ENCODE peak calls at places on chromosomes 1 and 21, in six cellular contexts. One of them, this sample, is unnamed.

GRCh38 chr1:24385160-24385939 is 28.2 kb downstream of the STPG1 start:
- DNase-seq in colonic mucosa: peak
- DNase-seq in GM23248: peak
- DNase-seq in MM.1S: peak
- DNase-seq in endodermal cell: peak
- DNase-seq in endothelial cell of umbilical vein: no peak
- DNase-seq in this sample: no peak

GRCh38 chr1:156852414-156852874 is 6.5 kb downstream of the INSRR start:
- DNase-seq in endothelial cell of umbilical vein: no peak
- DNase-seq in MM.1S: no peak
- DNase-seq in colonic mucosa: peak
- DNase-seq in endodermal cell: no peak
- DNase-seq in GM23248: peak
- DNase-seq in this sample: no peak

GRCh38 chr1:153548722-153549695 is at the start of gene S100A3:
- DNase-seq in MM.1S: no peak
- DNase-seq in endodermal cell: peak
- DNase-seq in GM23248: peak
- DNase-seq in endothelial cell of umbilical vein: peak
- DNase-seq in colonic mucosa: peak
- DNase-seq in this sample: no peak

GRCh38 chr1:225944951-225945350 is 3.9 kb upstream of the LEFTY2 start:
- DNase-seq in MM.1S: peak
- DNase-seq in GM23248: no peak
- DNase-seq in colonic mucosa: no peak
- DNase-seq in endothelial cell of umbilical vein: no peak
- DNase-seq in endodermal cell: no peak
- DNase-seq in this sample: no peak

GRCh38 chr1:236888903-236889302 is 93.8 kb downstream of the MTR start:
- DNase-seq in MM.1S: no peak
- DNase-seq in endothelial cell of umbilical vein: no peak
- DNase-seq in GM23248: no peak
- DNase-seq in endodermal cell: no peak
- DNase-seq in colonic mucosa: no peak
- DNase-seq in this sample: no peak

GRCh38 chr1:209367031-209367813 is 216.3 kb upstream of the CAMK1G start:
- DNase-seq in colonic mucosa: no peak
- DNase-seq in GM23248: peak
- DNase-seq in endothelial cell of umbilical vein: no peak
- DNase-seq in endodermal cell: no peak
- DNase-seq in MM.1S: no peak
- DNase-seq in this sample: no peak

GRCh38 chr1:14302025-14302424 is 296.5 kb upstream of the KAZN start:
- DNase-seq in MM.1S: no peak
- DNase-seq in endodermal cell: no peak
- DNase-seq in GM23248: no peak
- DNase-seq in colonic mucosa: no peak
- DNase-seq in endothelial cell of umbilical vein: no peak
- DNase-seq in this sample: no peak

GRCh38 chr1:6367381-6368007 is 26.1 kb downstream of the ACOT7 start:
- DNase-seq in colonic mucosa: no peak
- DNase-seq in endodermal cell: no peak
- DNase-seq in MM.1S: no peak
- DNase-seq in endothelial cell of umbilical vein: no peak
- DNase-seq in GM23248: peak
- DNase-seq in this sample: no peak

GRCh38 chr1:235270625-235271024 is 57.4 kb downstream of the ARID4B start:
- DNase-seq in endodermal cell: no peak
- DNase-seq in colonic mucosa: no peak
- DNase-seq in MM.1S: peak
- DNase-seq in GM23248: peak
- DNase-seq in endothelial cell of umbilical vein: no peak
- DNase-seq in this sample: peak

GRCh38 chr1:29975036-29975694 is 738.8 kb downstream of the PTPRU start:
- DNase-seq in colonic mucosa: no peak
- DNase-seq in GM23248: peak
- DNase-seq in MM.1S: no peak
- DNase-seq in endodermal cell: peak
- DNase-seq in endothelial cell of umbilical vein: peak
- DNase-seq in this sample: peak

GRCh38 chr1:233269656-233270055 is 25.9 kb downstream of the PCNX2 start:
- DNase-seq in GM23248: peak
- DNase-seq in endodermal cell: no peak
- DNase-seq in MM.1S: no peak
- DNase-seq in colonic mucosa: no peak
- DNase-seq in endothelial cell of umbilical vein: no peak
- DNase-seq in this sample: no peak

GRCh38 chr1:113013823-113014222 is 57.8 kb upstream of the SLC16A1 start:
- DNase-seq in MM.1S: no peak
- DNase-seq in endothelial cell of umbilical vein: no peak
- DNase-seq in endodermal cell: no peak
- DNase-seq in GM23248: no peak
- DNase-seq in colonic mucosa: no peak
- DNase-seq in this sample: no peak

GRCh38 chr1:53316742-53317650 is 10.9 kb downstream of the LRP8 start:
- DNase-seq in colonic mucosa: no peak
- DNase-seq in GM23248: no peak
- DNase-seq in MM.1S: no peak
- DNase-seq in endothelial cell of umbilical vein: no peak
- DNase-seq in endodermal cell: no peak
- DNase-seq in this sample: no peak

GRCh38 chr1:14786104-14786675 is 187.7 kb downstream of the KAZN start:
- DNase-seq in colonic mucosa: no peak
- DNase-seq in GM23248: no peak
- DNase-seq in endothelial cell of umbilical vein: no peak
- DNase-seq in endodermal cell: no peak
- DNase-seq in MM.1S: no peak
- DNase-seq in this sample: no peak

GRCh38 chr1:95604784-95605183 is 370.8 kb downstream of the RWDD3 start:
- DNase-seq in colonic mucosa: no peak
- DNase-seq in GM23248: no peak
- DNase-seq in MM.1S: no peak
- DNase-seq in endothelial cell of umbilical vein: no peak
- DNase-seq in endodermal cell: no peak
- DNase-seq in this sample: no peak

GRCh38 chr1:231286603-231287002 is 45.6 kb downstream of the GNPAT start:
- DNase-seq in GM23248: no peak
- DNase-seq in colonic mucosa: no peak
- DNase-seq in endodermal cell: no peak
- DNase-seq in endothelial cell of umbilical vein: no peak
- DNase-seq in MM.1S: no peak
- DNase-seq in this sample: no peak

GRCh38 chr21:45469273-45470086 is 64.5 kb downstream of the COL18A1 start:
- DNase-seq in colonic mucosa: no peak
- DNase-seq in GM23248: no peak
- DNase-seq in endodermal cell: no peak
- DNase-seq in MM.1S: no peak
- DNase-seq in endothelial cell of umbilical vein: no peak
- DNase-seq in this sample: no peak

GRCh38 chr1:209486861-209487260 is 96.7 kb upstream of the CAMK1G start:
- DNase-seq in endodermal cell: no peak
- DNase-seq in MM.1S: no peak
- DNase-seq in colonic mucosa: no peak
- DNase-seq in endothelial cell of umbilical vein: no peak
- DNase-seq in GM23248: peak
- DNase-seq in this sample: no peak

GRCh38 chr1:155127672-155128468 is at the start of gene EFNA1:
- DNase-seq in endodermal cell: peak
- DNase-seq in GM23248: peak
- DNase-seq in colonic mucosa: peak
- DNase-seq in endothelial cell of umbilical vein: peak
- DNase-seq in MM.1S: peak
- DNase-seq in this sample: no peak

GRCh38 chr1:2533356-2533755 is 3.3 kb upstream of the HES5 start:
- DNase-seq in MM.1S: no peak
- DNase-seq in GM23248: peak
- DNase-seq in colonic mucosa: no peak
- DNase-seq in endodermal cell: no peak
- DNase-seq in endothelial cell of umbilical vein: no peak
- DNase-seq in this sample: no peak

GRCh38 chr1:93433407-93433961 is 14.4 kb upstream of the FNBP1L start:
- DNase-seq in MM.1S: no peak
- DNase-seq in colonic mucosa: no peak
- DNase-seq in endodermal cell: peak
- DNase-seq in endothelial cell of umbilical vein: no peak
- DNase-seq in GM23248: no peak
- DNase-seq in this sample: no peak

GRCh38 chr1:222697203-222697602 is 15.1 kb downstream of the AIDA start:
- DNase-seq in endothelial cell of umbilical vein: no peak
- DNase-seq in MM.1S: no peak
- DNase-seq in colonic mucosa: no peak
- DNase-seq in GM23248: peak
- DNase-seq in endodermal cell: no peak
- DNase-seq in this sample: no peak

GRCh38 chr1:67226688-67227087 is 60.4 kb downstream of the IL23R start:
- DNase-seq in endodermal cell: no peak
- DNase-seq in MM.1S: no peak
- DNase-seq in endothelial cell of umbilical vein: no peak
- DNase-seq in GM23248: no peak
- DNase-seq in colonic mucosa: no peak
- DNase-seq in this sample: no peak

GRCh38 chr21:31181089-31181757 is 142.9 kb upstream of the KRTAP19-8 start:
- DNase-seq in GM23248: no peak
- DNase-seq in endodermal cell: no peak
- DNase-seq in MM.1S: no peak
- DNase-seq in colonic mucosa: no peak
- DNase-seq in endothelial cell of umbilical vein: no peak
- DNase-seq in this sample: no peak

GRCh38 chr1:187763976-187764375 is 935.2 kb downstream of the PLA2G4A start:
- DNase-seq in GM23248: no peak
- DNase-seq in endodermal cell: no peak
- DNase-seq in endothelial cell of umbilical vein: peak
- DNase-seq in MM.1S: no peak
- DNase-seq in colonic mucosa: no peak
- DNase-seq in this sample: no peak

GRCh38 chr1:201399352-201400126 is 415 bp upstream of the LAD1 start:
- DNase-seq in MM.1S: no peak
- DNase-seq in colonic mucosa: peak
- DNase-seq in endodermal cell: peak
- DNase-seq in endothelial cell of umbilical vein: no peak
- DNase-seq in GM23248: peak
- DNase-seq in this sample: no peak

GRCh38 chr1:108071601-108072000 is 106.6 kb upstream of the VAV3 start:
- DNase-seq in endodermal cell: no peak
- DNase-seq in MM.1S: no peak
- DNase-seq in GM23248: no peak
- DNase-seq in endothelial cell of umbilical vein: no peak
- DNase-seq in colonic mucosa: no peak
- DNase-seq in this sample: no peak

DNA sequence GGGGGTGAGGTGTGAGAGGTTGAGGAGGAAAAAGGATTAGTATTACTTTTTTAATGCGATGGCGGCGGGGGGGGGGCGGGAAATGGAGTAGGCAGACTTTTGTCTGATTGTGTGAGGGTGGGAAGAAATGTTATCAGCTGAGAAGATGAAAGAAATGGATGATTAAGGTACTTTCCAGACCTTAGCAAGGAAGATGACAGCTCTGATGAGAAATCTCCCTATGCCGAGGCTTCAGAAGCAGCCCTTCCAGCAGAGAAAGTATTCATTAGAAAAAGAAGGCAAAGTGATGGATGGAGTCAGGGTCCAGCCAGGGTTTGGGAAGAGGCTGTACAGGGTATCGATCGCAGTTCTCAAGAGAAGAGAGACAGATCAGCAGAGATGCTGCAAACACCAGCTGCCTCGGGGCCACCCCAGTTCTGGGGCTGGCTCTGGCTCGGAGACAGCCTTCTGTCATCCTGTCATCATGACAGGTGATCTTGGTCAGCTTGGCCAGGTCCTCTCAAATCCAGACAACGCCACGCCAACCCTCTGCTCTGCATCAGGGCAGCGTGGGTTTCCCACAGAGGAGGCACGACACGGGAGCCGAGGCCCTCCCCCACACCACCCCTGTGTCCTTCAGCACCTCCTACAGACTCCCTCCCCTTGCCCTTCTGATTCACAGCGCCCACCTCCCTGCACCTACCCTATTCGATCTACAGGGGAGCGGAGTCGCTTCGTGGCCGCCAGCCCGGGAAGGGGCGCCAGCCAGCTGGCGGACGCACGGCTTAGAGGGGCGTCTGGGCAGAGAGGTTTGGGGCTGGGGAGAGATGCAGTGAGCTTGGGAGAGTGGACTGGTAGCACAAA is 688 bp upstream of the ATXN7L2 start:
- DNase-seq in GM23248: peak
- DNase-seq in endodermal cell: no peak
- DNase-seq in MM.1S: no peak
- DNase-seq in endothelial cell of umbilical vein: peak
- DNase-seq in colonic mucosa: no peak
- DNase-seq in this sample: no peak
- H3K9ac ChIP-seq in GM23248: no peak
- H3K9ac ChIP-seq in endodermal cell: no peak
- H3K9ac ChIP-seq in MM.1S: no peak
- H3K9ac ChIP-seq in endothelial cell of umbilical vein: no peak
- H3K9ac ChIP-seq in colonic mucosa: peak
- H3K9ac ChIP-seq in this sample: peak

GRCh38 chr1:229950020-229950419 is 117.0 kb upstream of the GALNT2 start:
- DNase-seq in GM23248: no peak
- DNase-seq in endothelial cell of umbilical vein: no peak
- DNase-seq in colonic mucosa: no peak
- DNase-seq in endodermal cell: no peak
- DNase-seq in MM.1S: no peak
- DNase-seq in this sample: no peak
- H3K4me3 ChIP-seq in GM23248: no peak
- H3K4me3 ChIP-seq in endothelial cell of umbilical vein: no peak
- H3K4me3 ChIP-seq in colonic mucosa: no peak
- H3K4me3 ChIP-seq in endodermal cell: no peak
- H3K4me3 ChIP-seq in MM.1S: no peak
- H3K4me3 ChIP-seq in this sample: no peak

DNA sequence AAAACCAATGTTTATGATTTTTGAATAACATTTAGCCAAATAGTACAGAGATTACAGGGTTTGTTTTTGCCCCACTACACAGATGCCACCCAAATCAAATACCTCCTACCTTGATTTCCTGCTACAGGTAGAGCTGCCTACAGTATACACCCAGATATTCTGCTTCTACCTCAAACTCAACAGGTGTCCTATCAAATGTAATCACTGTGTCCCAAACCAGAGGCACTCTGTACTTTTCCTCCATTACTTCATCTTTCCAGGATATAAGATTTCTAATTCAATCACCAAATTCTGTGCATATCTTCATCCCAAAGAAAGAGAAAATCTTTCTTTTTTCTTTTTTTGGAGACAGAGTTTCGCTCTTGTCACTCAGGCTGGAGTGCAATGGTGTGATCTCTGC is 9.6 kb downstream of the PUM1 start:
- DNase-seq in endodermal cell: no peak
- DNase-seq in endothelial cell of umbilical vein: no peak
- DNase-seq in MM.1S: no peak
- DNase-seq in colonic mucosa: no peak
- DNase-seq in GM23248: no peak
- DNase-seq in this sample: no peak
- H3K27ac ChIP-seq in endodermal cell: no peak
- H3K27ac ChIP-seq in endothelial cell of umbilical vein: no peak
- H3K27ac ChIP-seq in MM.1S: no peak
- H3K27ac ChIP-seq in colonic mucosa: no peak
- H3K27ac ChIP-seq in GM23248: no peak
- H3K27ac ChIP-seq in this sample: no peak

DNA sequence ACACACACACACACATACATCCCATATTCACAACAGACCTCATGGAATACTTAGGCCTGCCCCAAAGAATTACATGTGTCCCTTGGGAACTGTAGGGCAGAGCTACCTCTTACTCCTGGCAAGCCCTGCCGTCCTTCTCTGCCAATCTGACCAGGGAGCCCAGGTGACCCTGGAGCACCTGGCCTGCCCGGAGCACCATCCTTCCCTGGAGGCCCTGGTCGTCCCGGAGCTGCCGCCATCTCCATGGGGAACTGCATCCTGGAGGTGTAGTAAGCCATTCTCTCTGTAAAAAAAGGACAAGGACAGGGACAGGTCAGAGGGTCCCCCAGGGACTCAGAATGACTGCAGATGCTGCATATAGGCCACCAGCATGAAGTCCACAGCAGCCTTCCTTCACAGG is 9.1 kb upstream of the PEF1 start:
- DNase-seq in MM.1S: no peak
- DNase-seq in GM23248: no peak
- DNase-seq in endodermal cell: no peak
- DNase-seq in colonic mucosa: no peak
- DNase-seq in endothelial cell of umbilical vein: no peak
- DNase-seq in this sample: no peak
- H3K9ac ChIP-seq in MM.1S: no peak
- H3K9ac ChIP-seq in GM23248: no peak
- H3K9ac ChIP-seq in endodermal cell: no peak
- H3K9ac ChIP-seq in colonic mucosa: no peak
- H3K9ac ChIP-seq in endothelial cell of umbilical vein: no peak
- H3K9ac ChIP-seq in this sample: no peak

This sample was measured in SK-N-MC.